ENCODE peak calls at places on chromosomes 3 and 15, in seven cellular contexts. One of them, this sample, is unnamed.
A peak's percentile ranks its signal among the peaks of the same experiment; 100 is the strongest.

GRCh38 chr3:105367063-105367405 is 325 bp downstream of the ALCAM start:
- DNase-seq in stomach: peak; percentile 40
- DNase-seq in spleen: peak; percentile 89
- DNase-seq in HCT116: no peak
- DNase-seq in endothelial cell of umbilical vein: no peak
- DNase-seq in GM12878: no peak
- DNase-seq in K562: no peak
- DNase-seq in this sample: no peak

GRCh38 chr15:40130799-40131502 is 22.3 kb upstream of the BMF start:
- DNase-seq in stomach: no peak
- DNase-seq in spleen: no peak
- DNase-seq in HCT116: no peak
- DNase-seq in endothelial cell of umbilical vein: no peak
- DNase-seq in GM12878: no peak
- DNase-seq in K562: no peak
- DNase-seq in this sample: no peak

GRCh38 chr3:157122116-157122515 is 37.8 kb downstream of the CCNL1 start:
- DNase-seq in stomach: no peak
- DNase-seq in spleen: no peak
- DNase-seq in HCT116: peak; percentile 69
- DNase-seq in endothelial cell of umbilical vein: peak; percentile 43
- DNase-seq in GM12878: no peak
- DNase-seq in K562: no peak
- DNase-seq in this sample: no peak

GRCh38 chr3:193853511-193854219 is 260.7 kb downstream of the OPA1 start:
- DNase-seq in stomach: no peak
- DNase-seq in spleen: no peak
- DNase-seq in HCT116: no peak
- DNase-seq in endothelial cell of umbilical vein: peak; percentile 53
- DNase-seq in GM12878: no peak
- DNase-seq in K562: peak; percentile 58
- DNase-seq in this sample: no peak

GRCh38 chr15:29270976-29271375 is 1.4 kb upstream of the NSMCE3 start:
- DNase-seq in stomach: no peak
- DNase-seq in spleen: no peak
- DNase-seq in HCT116: no peak
- DNase-seq in endothelial cell of umbilical vein: no peak
- DNase-seq in GM12878: no peak
- DNase-seq in K562: no peak
- DNase-seq in this sample: no peak

GRCh38 chr3:71130516-71131384 is 452.8 kb downstream of the FOXP1 start:
- DNase-seq in stomach: peak; percentile 71
- DNase-seq in spleen: peak; percentile 88
- DNase-seq in HCT116: no peak
- DNase-seq in endothelial cell of umbilical vein: peak; percentile 84
- DNase-seq in GM12878: no peak
- DNase-seq in K562: no peak
- DNase-seq in this sample: peak; percentile 94

GRCh38 chr3:85360742-85361387 is 402.1 kb downstream of the CADM2 start:
- DNase-seq in stomach: peak; percentile 37
- DNase-seq in spleen: no peak
- DNase-seq in HCT116: no peak
- DNase-seq in endothelial cell of umbilical vein: peak; percentile 1
- DNase-seq in GM12878: peak; percentile 3
- DNase-seq in K562: peak; percentile 2
- DNase-seq in this sample: no peak

GRCh38 chr15:38662398-38662797 is 97.8 kb upstream of the RASGRP1 start:
- DNase-seq in stomach: no peak
- DNase-seq in spleen: no peak
- DNase-seq in HCT116: no peak
- DNase-seq in endothelial cell of umbilical vein: no peak
- DNase-seq in GM12878: no peak
- DNase-seq in K562: no peak
- DNase-seq in this sample: no peak

GRCh38 chr3:49158108-49158709 is 7.9 kb downstream of the CCDC71 start:
- DNase-seq in stomach: peak; percentile 62
- DNase-seq in spleen: no peak
- DNase-seq in HCT116: peak; percentile 28
- DNase-seq in endothelial cell of umbilical vein: no peak
- DNase-seq in GM12878: peak; percentile 13
- DNase-seq in K562: peak; percentile 40
- DNase-seq in this sample: no peak
- TF ChIP-seq POLR2A in stomach: no peak
- TF ChIP-seq POLR2A in spleen: no peak
- TF ChIP-seq POLR2A in HCT116: no peak
- TF ChIP-seq POLR2A in endothelial cell of umbilical vein: no peak
- TF ChIP-seq POLR2A in GM12878: no peak
- TF ChIP-seq POLR2A in K562: no peak
- TF ChIP-seq POLR2A in this sample: no peak

GRCh38 chr3:60839242-60839641 is 412.0 kb downstream of the FHIT start:
- DNase-seq in stomach: no peak
- DNase-seq in spleen: no peak
- DNase-seq in HCT116: no peak
- DNase-seq in endothelial cell of umbilical vein: no peak
- DNase-seq in GM12878: no peak
- DNase-seq in K562: no peak
- DNase-seq in this sample: no peak
- TF ChIP-seq POLR2AphosphoS5 in stomach: no peak
- TF ChIP-seq POLR2AphosphoS5 in spleen: no peak
- TF ChIP-seq POLR2AphosphoS5 in HCT116: no peak
- TF ChIP-seq POLR2AphosphoS5 in endothelial cell of umbilical vein: no peak
- TF ChIP-seq POLR2AphosphoS5 in GM12878: no peak
- TF ChIP-seq POLR2AphosphoS5 in K562: no peak
- TF ChIP-seq POLR2AphosphoS5 in this sample: no peak

GRCh38 chr15:41773729-41774061 is 589 bp upstream of the MAPKBP1 start:
- DNase-seq in stomach: no peak
- DNase-seq in spleen: no peak
- DNase-seq in HCT116: no peak
- DNase-seq in endothelial cell of umbilical vein: no peak
- DNase-seq in GM12878: no peak
- DNase-seq in K562: no peak
- DNase-seq in this sample: no peak

GRCh38 chr15:41774873-41775417 is 661 bp downstream of the MAPKBP1 start:
- DNase-seq in stomach: no peak
- DNase-seq in spleen: peak; percentile 73
- DNase-seq in HCT116: no peak
- DNase-seq in endothelial cell of umbilical vein: no peak
- DNase-seq in GM12878: no peak
- DNase-seq in K562: no peak
- DNase-seq in this sample: no peak

GRCh38 chr15:41774062-41774872 is at the start of gene MAPKBP1:
- DNase-seq in stomach: peak; percentile 98
- DNase-seq in spleen: peak; percentile 100
- DNase-seq in HCT116: peak; percentile 95
- DNase-seq in endothelial cell of umbilical vein: peak; percentile 99
- DNase-seq in GM12878: peak; percentile 96
- DNase-seq in K562: peak; percentile 97
- DNase-seq in this sample: peak; percentile 99

GRCh38 chr15:41772720-41773331 is 1.5 kb upstream of the MAPKBP1 start:
- DNase-seq in stomach: peak; percentile 59
- DNase-seq in spleen: no peak
- DNase-seq in HCT116: peak; percentile 49
- DNase-seq in endothelial cell of umbilical vein: peak; percentile 80
- DNase-seq in GM12878: peak; percentile 65
- DNase-seq in K562: peak; percentile 53
- DNase-seq in this sample: peak; percentile 91

GRCh38 chr15:41773332-41773728 is 954 bp upstream of the MAPKBP1 start:
- DNase-seq in stomach: no peak
- DNase-seq in spleen: no peak
- DNase-seq in HCT116: no peak
- DNase-seq in endothelial cell of umbilical vein: no peak
- DNase-seq in GM12878: no peak
- DNase-seq in K562: no peak
- DNase-seq in this sample: no peak
- H3K4me3 ChIP-seq in stomach: peak overlapping the region; percentile 88
- H3K4me3 ChIP-seq in spleen: peak overlapping the region; percentile 66
- H3K4me3 ChIP-seq in HCT116: peak overlapping the region; percentile 79
- H3K4me3 ChIP-seq in endothelial cell of umbilical vein: no peak overlapping the region
- H3K4me3 ChIP-seq in GM12878: peak overlapping the region; percentile 92
- H3K4me3 ChIP-seq in K562: peak overlapping the region; percentile 54
- H3K4me3 ChIP-seq in this sample: peak overlapping the region; percentile 73

GRCh38 chr3:188266581-188267274 is 112.8 kb downstream of the LPP start:
- DNase-seq in stomach: peak; percentile 53
- DNase-seq in spleen: no peak
- DNase-seq in HCT116: no peak
- DNase-seq in endothelial cell of umbilical vein: peak; percentile 23
- DNase-seq in GM12878: no peak
- DNase-seq in K562: no peak
- DNase-seq in this sample: no peak
- TF ChIP-seq POLR2A in stomach: peak; percentile 15
- TF ChIP-seq POLR2A in spleen: no peak
- TF ChIP-seq POLR2A in HCT116: no peak
- TF ChIP-seq POLR2A in endothelial cell of umbilical vein: no peak
- TF ChIP-seq POLR2A in GM12878: no peak
- TF ChIP-seq POLR2A in K562: no peak
- TF ChIP-seq POLR2A in this sample: no peak

GRCh38 chr3:128071771-128072453 is 19.7 kb downstream of the SEC61A1 start:
- DNase-seq in stomach: no peak
- DNase-seq in spleen: peak; percentile 67
- DNase-seq in HCT116: no peak
- DNase-seq in endothelial cell of umbilical vein: no peak
- DNase-seq in GM12878: no peak
- DNase-seq in K562: no peak
- DNase-seq in this sample: peak; percentile 87
- TF ChIP-seq POLR2AphosphoS5 in stomach: no peak
- TF ChIP-seq POLR2AphosphoS5 in spleen: no peak
- TF ChIP-seq POLR2AphosphoS5 in HCT116: peak; percentile 13
- TF ChIP-seq POLR2AphosphoS5 in endothelial cell of umbilical vein: no peak
- TF ChIP-seq POLR2AphosphoS5 in GM12878: no peak
- TF ChIP-seq POLR2AphosphoS5 in K562: no peak
- TF ChIP-seq POLR2AphosphoS5 in this sample: no peak

DNA sequence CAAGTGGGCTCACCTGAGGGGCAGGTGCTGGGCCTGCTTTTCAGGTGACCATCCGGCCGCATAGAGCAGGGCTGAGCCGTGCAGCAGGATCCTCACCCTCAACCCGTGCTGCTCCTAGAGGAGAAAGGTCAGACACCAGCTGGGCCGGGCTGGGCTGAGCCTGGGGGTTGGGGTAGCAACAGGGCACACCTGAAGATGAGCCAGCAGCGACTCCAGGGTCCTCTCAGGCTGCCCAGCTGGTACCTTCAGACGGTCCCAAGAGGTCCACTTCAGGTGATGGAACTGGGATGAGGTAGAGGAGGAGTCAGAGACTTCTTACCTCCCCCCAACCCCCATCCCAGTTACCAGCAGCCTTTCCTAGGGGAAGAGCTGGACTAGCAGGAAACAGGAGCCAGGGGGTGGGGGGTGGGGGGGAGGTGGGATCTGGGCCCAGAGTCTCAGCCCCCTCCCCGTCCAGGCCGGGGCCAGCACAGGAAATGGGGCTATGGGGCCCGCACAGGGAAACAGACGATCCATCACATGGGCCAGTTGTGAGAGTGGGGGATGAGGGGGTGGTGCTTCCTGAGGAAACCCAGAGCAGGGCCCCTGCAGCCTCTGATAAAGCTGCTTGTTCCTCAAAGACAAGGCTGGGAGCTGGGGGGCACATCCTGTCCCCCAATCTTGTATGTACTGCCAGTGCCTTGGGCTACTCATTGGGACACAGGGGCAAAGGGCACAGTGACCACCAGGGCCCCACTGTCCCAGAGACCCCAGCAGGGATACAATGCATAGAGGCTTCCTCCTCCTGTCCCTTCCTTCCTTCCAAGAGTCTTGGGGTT is 3.0 kb downstream of the INKA1 start:
- DNase-seq in stomach: no peak
- DNase-seq in spleen: peak; percentile 89
- DNase-seq in HCT116: no peak
- DNase-seq in endothelial cell of umbilical vein: peak; percentile 95
- DNase-seq in GM12878: no peak
- DNase-seq in K562: peak; percentile 31
- DNase-seq in this sample: no peak
- H3K4me3 ChIP-seq in stomach: no peak overlapping the region
- H3K4me3 ChIP-seq in spleen: peak overlapping the region; percentile 3
- H3K4me3 ChIP-seq in HCT116: no peak overlapping the region
- H3K4me3 ChIP-seq in endothelial cell of umbilical vein: peak overlapping the region; percentile 22
- H3K4me3 ChIP-seq in GM12878: peak overlapping the region; percentile 62
- H3K4me3 ChIP-seq in K562: no peak overlapping the region
- H3K4me3 ChIP-seq in this sample: peak overlapping the region; percentile 13

GRCh38 chr3:54599741-54600140 is 328.1 kb downstream of the LRTM1 start:
- DNase-seq in stomach: no peak
- DNase-seq in spleen: no peak
- DNase-seq in HCT116: no peak
- DNase-seq in endothelial cell of umbilical vein: no peak
- DNase-seq in GM12878: no peak
- DNase-seq in K562: no peak
- DNase-seq in this sample: peak; percentile 66
- TF ChIP-seq POLR2A in stomach: no peak
- TF ChIP-seq POLR2A in spleen: no peak
- TF ChIP-seq POLR2A in HCT116: no peak
- TF ChIP-seq POLR2A in endothelial cell of umbilical vein: no peak
- TF ChIP-seq POLR2A in GM12878: no peak
- TF ChIP-seq POLR2A in K562: no peak
- TF ChIP-seq POLR2A in this sample: no peak

GRCh38 chr3:104108522-104108921 is 1258.2 kb upstream of the ALCAM start:
- DNase-seq in stomach: no peak
- DNase-seq in spleen: no peak
- DNase-seq in HCT116: no peak
- DNase-seq in endothelial cell of umbilical vein: no peak
- DNase-seq in GM12878: no peak
- DNase-seq in K562: no peak
- DNase-seq in this sample: no peak
- TF ChIP-seq POLR2AphosphoS5 in stomach: no peak
- TF ChIP-seq POLR2AphosphoS5 in spleen: no peak
- TF ChIP-seq POLR2AphosphoS5 in HCT116: no peak
- TF ChIP-seq POLR2AphosphoS5 in endothelial cell of umbilical vein: no peak
- TF ChIP-seq POLR2AphosphoS5 in GM12878: no peak
- TF ChIP-seq POLR2AphosphoS5 in K562: no peak
- TF ChIP-seq POLR2AphosphoS5 in this sample: no peak

DNA sequence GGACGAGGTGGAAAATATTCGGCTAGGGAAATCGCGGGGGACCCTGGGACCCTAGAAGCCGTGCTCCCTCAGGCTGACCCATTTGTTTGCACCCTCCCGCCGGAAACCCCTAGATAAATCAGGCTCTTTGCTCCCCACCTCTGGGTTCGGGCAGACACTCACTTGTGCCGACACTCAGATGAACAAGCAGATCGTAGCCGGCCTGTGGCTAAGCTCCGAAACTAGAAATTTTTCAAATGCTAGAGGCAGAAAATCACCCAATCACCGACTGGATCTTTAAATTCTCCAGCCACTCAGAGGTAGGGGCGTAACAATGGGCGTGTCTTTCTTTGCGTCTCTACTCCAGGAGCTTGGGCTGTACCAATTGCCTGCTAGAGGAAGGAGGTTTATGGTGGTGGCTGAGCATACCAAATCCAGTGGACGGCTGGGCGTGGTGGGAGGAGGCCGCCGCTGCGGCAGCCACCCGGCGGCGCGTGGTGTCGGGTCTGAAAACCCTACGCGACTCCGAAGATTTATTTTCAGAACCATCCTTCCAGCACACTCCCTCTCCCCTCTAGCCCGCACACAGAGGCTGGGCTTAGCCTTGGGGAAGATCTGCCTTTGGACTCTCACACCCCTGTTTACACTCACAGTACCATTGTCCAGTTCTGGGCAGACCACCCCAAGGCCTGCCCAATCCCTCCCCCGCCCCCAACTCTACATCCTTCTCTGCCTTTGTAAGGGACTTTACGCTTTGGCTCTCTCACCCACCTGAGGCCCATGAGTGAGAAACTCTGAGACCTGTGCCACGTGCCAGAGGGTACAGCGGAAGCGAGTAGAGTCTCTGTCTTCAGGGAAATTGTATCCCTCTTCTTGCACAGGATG is at the start of gene PIF1:
- DNase-seq in stomach: peak; percentile 89
- DNase-seq in spleen: peak; percentile 91
- DNase-seq in HCT116: peak; percentile 98
- DNase-seq in endothelial cell of umbilical vein: peak; percentile 97
- DNase-seq in GM12878: peak; percentile 98
- DNase-seq in K562: peak; percentile 92
- DNase-seq in this sample: peak; percentile 98
- H3K4me3 ChIP-seq in stomach: peak within 1 kb of the TSS; percentile 69
- H3K4me3 ChIP-seq in spleen: peak within 1 kb of the TSS; percentile 47
- H3K4me3 ChIP-seq in HCT116: peak within 1 kb of the TSS; percentile 79
- H3K4me3 ChIP-seq in endothelial cell of umbilical vein: peak within 1 kb of the TSS; percentile 46
- H3K4me3 ChIP-seq in GM12878: peak within 1 kb of the TSS; percentile 88
- H3K4me3 ChIP-seq in K562: peak within 1 kb of the TSS; percentile 65
- H3K4me3 ChIP-seq in this sample: peak within 1 kb of the TSS; percentile 64

This sample was measured in esophagus muscularis mucosa.